ENCODE peak calls at places on chromosomes 3 and 15, in ten cellular contexts. Z, I, H, W, Y, A, C, T, P and N are unnamed samples.

GRCh38 chr3:174441588-174442316 is 417.4 kb upstream of the NAALADL2 start:
- DNase-seq in Z (no peak), I (no peak), H (peak), W (peak), Y (no peak), A (no peak), C (no peak), T (no peak), P (no peak), N (peak)

GRCh38 chr15:34047893-34048775 is 9.1 kb upstream of the AVEN start:
- DNase-seq in Z (no peak), I (no peak), H (peak), W (no peak), Y (no peak), A (no peak), C (no peak), T (no peak), P (no peak), N (peak)

GRCh38 chr3:158789592-158789991 is 12.3 kb upstream of the MFSD1 start:
- DNase-seq in Z (no peak), I (no peak), H (peak), W (peak), Y (no peak), A (no peak), C (peak), T (no peak), P (no peak), N (peak)

GRCh38 chr3:148238421-148238821 is 459.3 kb upstream of the AGTR1 start:
- DNase-seq in Z (no peak), I (no peak), H (peak), W (no peak), Y (no peak), A (no peak), C (no peak), T (no peak), P (no peak), N (no peak)

GRCh38 chr3:143084856-143085731 is 34.5 kb upstream of the CHST2 start:
- DNase-seq in Z (no peak), I (no peak), H (peak), W (no peak), Y (no peak), A (no peak), C (peak), T (no peak), P (no peak), N (peak)

GRCh38 chr15:48992096-48992495 is 28.4 kb upstream of the SHC4 start:
- DNase-seq in Z (no peak), I (no peak), H (no peak), W (no peak), Y (no peak), A (no peak), C (no peak), T (no peak), P (no peak), N (no peak)

GRCh38 chr3:180085122-180085710 is 48.5 kb upstream of the PEX5L start:
- DNase-seq in Z (no peak), I (no peak), H (no peak), W (peak), Y (no peak), A (no peak), C (no peak), T (no peak), P (peak), N (no peak)

GRCh38 chr3:63450634-63451363 is 172.7 kb downstream of the SYNPR start:
- DNase-seq in Z (no peak), I (no peak), H (no peak), W (peak), Y (no peak), A (no peak), C (no peak), T (peak), P (no peak), N (peak)

GRCh38 chr15:41487802-41488201 is 5.9 kb upstream of the ITPKA start:
- DNase-seq in Z (no peak), I (no peak), H (no peak), W (no peak), Y (no peak), A (no peak), C (no peak), T (no peak), P (no peak), N (no peak)

GRCh38 chr3:38137615-38138346 is 680 bp upstream of the MYD88 start:
- DNase-seq in Z (no peak), I (no peak), H (no peak), W (no peak), Y (no peak), A (no peak), C (no peak), T (peak), P (peak), N (no peak)